ENCODE peak calls at places on chromosomes 6 and 20, in eight cellular contexts. A is cardiac fibroblast, F is kidney epithelial cell, R is A549, Z is DND-41, J is mesothelial cell of epicardium, I is lower leg skin, P is hepatocyte. G is an unnamed sample.

GRCh38 chr6:21386744-21387143 is 206.8 kb upstream of the SOX4 start:
- DNase-seq in A (no peak), Z (no peak), R (no peak), I (no peak), F (peak; percentile 2), P (peak; percentile 36), J (no peak), G (no peak)

GRCh38 chr6:112743343-112743742 is 396.2 kb downstream of the RFPL4B start:
- DNase-seq in J (no peak), Z (no peak), F (no peak), R (no peak), A (no peak), I (no peak), P (no peak), G (no peak)

GRCh38 chr6:121826156-121826810 is 390.8 kb downstream of the GJA1 start:
- DNase-seq in P (peak; percentile 27), J (no peak), A (peak; percentile 97), F (peak; percentile 96), I (no peak), R (peak; percentile 35), Z (no peak), G (peak; percentile 88)

GRCh38 chr6:51398064-51398740 is 579.5 kb downstream of the TFAP2B start:
- DNase-seq in F (no peak), Z (no peak), I (no peak), P (no peak), R (no peak), A (no peak), J (no peak), G (no peak)

GRCh38 chr6:155549928-155550327 is 94.3 kb upstream of the NOX3 start:
- DNase-seq in J (no peak), Z (no peak), F (no peak), R (no peak), A (no peak), P (peak; percentile 6), I (no peak), G (no peak)

GRCh38 chr6:47241742-47242482 is 67.8 kb downstream of the TNFRSF21 start:
- DNase-seq in Z (no peak), P (no peak), R (no peak), I (no peak), F (no peak), A (peak; percentile 54), J (no peak), G (no peak)

GRCh38 chr20:45041464-45042337 is 59.2 kb downstream of the KCNS1 start:
- DNase-seq in R (no peak), P (peak; percentile 18), I (no peak), J (no peak), F (peak; percentile 65), Z (no peak), A (peak; percentile 74), G (peak; percentile 51)

GRCh38 chr6:118886641-118887040 is 7.3 kb upstream of the ASF1A start:
- DNase-seq in I (no peak), P (no peak), R (no peak), Z (peak; percentile 39), J (no peak), A (no peak), F (no peak), G (no peak)

GRCh38 chr20:50958733-50959542 is at the start of gene MOCS3:
- DNase-seq in Z (peak; percentile 85), J (no peak), F (peak; percentile 63), A (peak; percentile 96), I (peak; percentile 84), P (peak; percentile 91), R (peak; percentile 81), G (peak; percentile 88)

GRCh38 chr6:160523223-160523622 is 140.9 kb downstream of the LPA start:
- DNase-seq in A (no peak), J (no peak), F (no peak), Z (no peak), R (no peak), I (no peak), P (no peak), G (no peak)

GRCh38 chr6:81998432-81998831 is 246.0 kb upstream of the TENT5A start:
- DNase-seq in J (no peak), I (no peak), P (no peak), Z (no peak), F (no peak), A (peak; percentile 89), R (no peak), G (peak; percentile 85)

GRCh38 chr6:16320533-16321340 is 82.3 kb downstream of the GMPR start:
- DNase-seq in P (peak; percentile 34), Z (no peak), F (no peak), I (peak; percentile 57), J (no peak), R (no peak), A (peak; percentile 78), G (peak; percentile 32)

GRCh38 chr6:56222509-56222908 is 24.9 kb downstream of the COL21A1 start:
- DNase-seq in P (no peak), I (no peak), J (no peak), F (no peak), R (no peak), Z (no peak), A (peak; percentile 44), G (peak; percentile 7)

GRCh38 chr6:142925575-142926110 is 19.3 kb downstream of the HIVEP2 start:
- DNase-seq in R (no peak), J (no peak), P (peak; percentile 8), F (no peak), A (peak; percentile 93), I (no peak), Z (no peak), G (no peak)

GRCh38 chr20:42190084-42190483 is 571.9 kb upstream of the CHD6 start:
- DNase-seq in P (no peak), A (no peak), R (no peak), I (no peak), Z (no peak), J (no peak), F (no peak), G (no peak)

DNA sequence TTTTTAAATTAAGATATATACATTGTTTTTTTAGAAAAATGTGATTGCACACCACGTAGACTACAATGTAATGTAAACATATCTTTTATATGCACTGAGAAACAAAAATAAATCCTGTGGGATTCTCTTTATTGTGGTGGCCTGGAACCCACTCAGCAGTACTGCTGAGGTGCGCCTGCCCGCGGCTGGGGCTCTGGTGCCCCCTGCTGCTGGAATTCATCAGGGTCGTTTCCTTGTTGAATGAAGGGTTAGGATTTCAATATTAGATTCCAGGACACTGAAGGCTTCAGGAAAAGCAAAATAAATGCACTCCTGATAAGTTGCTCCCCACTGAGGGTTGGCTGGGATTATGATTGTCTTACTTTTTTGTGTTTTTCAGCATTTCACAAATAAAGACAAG is 175.8 kb upstream of the GGTLC1 start:
- DNase-seq in R (peak; percentile 24), Z (peak; percentile 54), I (no peak), P (no peak), A (no peak), F (no peak), J (no peak), G (no peak)
- TF ChIP-seq CTCF in R (peak; percentile 62), Z (peak; percentile 63), I (no peak), P (peak; percentile 31), A (peak; percentile 45), F (peak; percentile 60), J (peak; percentile 39), G (peak; percentile 65)

GRCh38 chr20:1252416-1252815 is 13.7 kb upstream of the SNPH start:
- DNase-seq in I (no peak), J (no peak), P (no peak), R (no peak), Z (no peak), A (no peak), F (no peak), G (no peak)

GRCh38 chr20:1242530-1242929 is 16.7 kb downstream of the RAD21L1 start:
- DNase-seq in Z (no peak), A (peak; percentile 92), J (no peak), I (no peak), P (no peak), F (peak; percentile 84), R (no peak), G (peak; percentile 92)

GRCh38 chr20:1245578-1245977 is 19.7 kb downstream of the RAD21L1 start:
- DNase-seq in A (no peak), F (no peak), Z (no peak), P (no peak), J (no peak), I (no peak), R (no peak), G (no peak)

GRCh38 chr20:1242099-1242498 is 16.3 kb downstream of the RAD21L1 start:
- DNase-seq in J (no peak), Z (no peak), I (no peak), P (no peak), R (no peak), A (no peak), F (no peak), G (no peak)

GRCh38 chr20:1247689-1248088 is 18.4 kb upstream of the SNPH start:
- DNase-seq in Z (no peak), F (no peak), J (no peak), A (no peak), P (no peak), R (no peak), I (no peak), G (no peak)
- TF ChIP-seq CTCF in Z (no peak), F (no peak), J (no peak), A (no peak), P (no peak), R (no peak), I (no peak), G (no peak)

GRCh38 chr6:38043259-38043753 is 223.8 kb downstream of the ZFAND3 start:
- DNase-seq in F (no peak), A (no peak), J (no peak), I (no peak), Z (no peak), R (no peak), P (no peak), G (no peak)

GRCh38 chr6:38047562-38047961 is 228.0 kb downstream of the ZFAND3 start:
- DNase-seq in R (no peak), I (no peak), Z (no peak), F (no peak), J (no peak), P (no peak), A (no peak), G (no peak)

GRCh38 chr6:38040254-38040653 is 220.7 kb downstream of the ZFAND3 start:
- DNase-seq in A (no peak), F (no peak), J (no peak), Z (no peak), I (no peak), R (no peak), P (no peak), G (no peak)

DNA sequence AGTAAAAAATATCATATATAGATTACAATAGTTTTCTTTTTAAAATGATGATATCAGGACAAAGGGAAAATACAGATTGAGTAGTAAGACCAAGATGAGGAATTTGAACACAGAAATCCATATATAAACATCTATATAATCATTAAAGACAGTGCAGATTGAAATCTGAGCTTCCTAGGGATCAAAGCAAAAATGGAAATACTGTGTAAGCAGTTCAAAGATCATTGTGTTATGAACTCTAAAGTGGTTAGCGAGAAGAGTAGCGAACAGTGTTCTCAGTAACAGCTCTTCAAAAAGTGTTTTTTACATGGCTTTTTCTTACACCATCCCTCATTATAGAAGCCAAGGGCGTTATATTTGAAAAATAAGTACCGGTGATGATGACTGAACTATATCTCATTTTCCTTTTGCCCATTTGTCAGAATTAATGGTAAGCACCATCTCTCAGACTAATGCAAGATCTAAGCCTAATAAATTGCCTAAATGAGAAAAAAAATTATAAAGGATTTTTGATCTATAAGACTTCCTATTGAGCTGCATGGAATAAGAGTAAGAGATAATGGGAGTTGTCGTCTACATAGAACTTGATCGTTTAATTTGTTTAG is 226.3 kb downstream of the ZFAND3 start:
- DNase-seq in F (no peak), I (no peak), P (no peak), R (no peak), Z (no peak), J (no peak), A (no peak), G (no peak)
- TF ChIP-seq CTCF in F (no peak), I (no peak), P (no peak), R (no peak), Z (no peak), J (no peak), A (no peak), G (no peak)

GRCh38 chr6:84774174-84775158 is 10.1 kb upstream of the TBX18 start:
- DNase-seq in J (peak; percentile 32), I (no peak), A (peak; percentile 74), F (no peak), Z (no peak), P (peak; percentile 76), R (peak; percentile 41), G (peak; percentile 35)
- TF ChIP-seq CTCF in J (peak; percentile 69), I (no peak), A (peak; percentile 30), F (peak; percentile 38), Z (no peak), P (peak; percentile 75), R (peak; percentile 72), G (peak; percentile 87)

G was measured in HFFc6.